ENCODE peak calls at places on chromosomes 11 and 22, in six cellular contexts. O is uterus, T is HCT116, R is IMR-90, E is body of pancreas, K is Peyer's patch. J is an unnamed sample.

GRCh38 chr11:68996376-68997123 is 15.8 kb upstream of the MRGPRD start:
- DNase-seq in E (no peak), R (no peak), K (no peak), T (no peak), O (no peak), J (no peak)

GRCh38 chr11:118694185-118694584 is 14.7 kb upstream of the TREH start:
- DNase-seq in R (no peak), K (no peak), E (no peak), T (no peak), O (no peak), J (no peak)

GRCh38 chr11:7906481-7906880 is 24.6 kb downstream of the OR10A6 start:
- DNase-seq in R (no peak), E (no peak), O (no peak), T (no peak), K (no peak), J (no peak)

GRCh38 chr11:17611503-17612220 is 64.6 kb downstream of the OTOG start:
- DNase-seq in K (no peak), E (no peak), O (no peak), T (no peak), R (no peak), J (no peak)

GRCh38 chr11:121389651-121390050 is 62.5 kb upstream of the SORL1 start:
- DNase-seq in O (no peak), E (peak), R (no peak), K (no peak), T (no peak), J (no peak)

GRCh38 chr22:39706406-39707150 is 136.0 kb downstream of the CACNA1I start:
- DNase-seq in R (no peak), E (no peak), K (no peak), O (no peak), T (no peak), J (no peak)

GRCh38 chr22:32528984-32529982 is 54.7 kb downstream of the FBXO7 start:
- DNase-seq in O (peak), R (peak), T (peak), E (peak), K (peak), J (peak)

GRCh38 chr11:99066609-99067008 is 45.9 kb downstream of the CNTN5 start:
- DNase-seq in R (no peak), O (no peak), K (no peak), E (no peak), T (no peak), J (no peak)

GRCh38 chr22:34722901-34723300 is 343.1 kb upstream of the ISX start:
- DNase-seq in R (no peak), O (no peak), E (no peak), K (no peak), T (no peak), J (no peak)

GRCh38 chr22:48353116-48353947 is 1474.3 kb downstream of the BRD1 start:
- DNase-seq in O (no peak), T (no peak), E (no peak), K (no peak), R (no peak), J (no peak)

GRCh38 chr11:8082391-8083087 is 1.5 kb downstream of the TUB start:
- DNase-seq in T (no peak), E (no peak), K (no peak), R (no peak), O (no peak), J (no peak)

GRCh38 chr11:45560935-45561330 is 104.5 kb downstream of the CHST1 start:
- DNase-seq in E (no peak), T (no peak), R (no peak), O (no peak), K (no peak), J (no peak)

GRCh38 chr22:25212337-25212736 is 7.1 kb upstream of the CRYBB2 start:
- DNase-seq in R (no peak), K (no peak), T (no peak), E (no peak), O (no peak), J (no peak)

GRCh38 chr11:69521461-69521860 is 40.0 kb downstream of the LINC01488 start:
- DNase-seq in E (no peak), R (no peak), O (no peak), K (no peak), T (no peak), J (no peak)

GRCh38 chr11:70243912-70244652 is 26.4 kb upstream of the PPFIA1 start:
- DNase-seq in O (no peak), T (no peak), R (no peak), K (no peak), E (no peak), J (peak)

GRCh38 chr11:74009675-74010305 is 905 bp upstream of the UCP3 start:
- DNase-seq in K (no peak), E (no peak), R (no peak), O (no peak), T (no peak), J (no peak)

GRCh38 chr11:74009230-74009547 is 304 bp upstream of the UCP3 start:
- DNase-seq in K (no peak), R (no peak), T (no peak), O (no peak), E (no peak), J (no peak)

GRCh38 chr11:74007691-74008372 is 1.1 kb downstream of the UCP3 start:
- DNase-seq in E (no peak), K (no peak), R (no peak), T (no peak), O (no peak), J (no peak)

GRCh38 chr11:74006743-74007304 is 2.1 kb downstream of the UCP3 start:
- DNase-seq in K (no peak), T (no peak), E (no peak), R (no peak), O (no peak), J (no peak)

DNA sequence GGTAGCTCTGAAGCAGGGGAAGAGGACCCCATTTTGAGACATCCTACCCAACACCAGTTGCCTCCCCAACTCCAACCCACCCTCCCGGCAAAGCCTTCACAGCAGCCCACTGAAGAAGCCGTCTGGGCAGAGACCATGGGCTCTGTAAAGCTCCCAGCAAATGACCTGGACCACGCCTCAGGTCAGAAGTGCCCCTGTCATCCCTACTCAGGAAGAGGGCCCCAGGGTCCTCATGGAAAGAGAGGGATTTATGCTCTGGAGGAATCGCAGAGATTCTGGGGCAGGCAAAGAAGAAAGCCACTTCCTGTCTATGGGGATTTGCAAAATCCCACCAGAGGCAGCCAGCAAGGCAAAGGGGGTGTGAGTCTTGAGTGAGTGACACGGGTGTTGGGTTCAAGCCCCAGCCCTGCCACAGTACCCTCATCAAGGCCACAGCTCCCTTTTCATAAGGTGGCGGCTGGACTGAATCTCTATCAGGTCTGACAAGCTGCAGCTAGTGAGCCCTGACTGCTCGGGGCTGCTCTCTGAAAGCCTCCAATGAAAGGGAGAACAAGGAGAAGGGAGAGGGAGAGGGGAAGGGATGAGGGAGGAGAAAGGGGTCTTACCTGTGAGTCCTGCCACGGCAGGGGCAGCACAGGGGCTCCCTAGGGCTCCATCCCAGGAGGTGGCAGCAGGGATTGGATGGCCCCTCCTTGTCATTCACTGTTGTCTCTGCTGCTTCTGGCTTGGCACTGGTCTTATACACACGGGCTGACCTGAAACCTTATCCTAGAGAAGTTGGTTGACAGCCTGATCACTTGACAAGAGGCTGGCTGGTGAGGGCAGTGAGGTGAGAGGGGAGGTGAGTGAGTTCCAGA is at the start of gene UCP3:
- DNase-seq in O (no peak), K (no peak), T (no peak), E (no peak), R (no peak), J (no peak)
- TF ChIP-seq POLR2A in O (no peak), K (no peak), T (no peak), E (no peak), R (no peak), J (no peak)

DNA sequence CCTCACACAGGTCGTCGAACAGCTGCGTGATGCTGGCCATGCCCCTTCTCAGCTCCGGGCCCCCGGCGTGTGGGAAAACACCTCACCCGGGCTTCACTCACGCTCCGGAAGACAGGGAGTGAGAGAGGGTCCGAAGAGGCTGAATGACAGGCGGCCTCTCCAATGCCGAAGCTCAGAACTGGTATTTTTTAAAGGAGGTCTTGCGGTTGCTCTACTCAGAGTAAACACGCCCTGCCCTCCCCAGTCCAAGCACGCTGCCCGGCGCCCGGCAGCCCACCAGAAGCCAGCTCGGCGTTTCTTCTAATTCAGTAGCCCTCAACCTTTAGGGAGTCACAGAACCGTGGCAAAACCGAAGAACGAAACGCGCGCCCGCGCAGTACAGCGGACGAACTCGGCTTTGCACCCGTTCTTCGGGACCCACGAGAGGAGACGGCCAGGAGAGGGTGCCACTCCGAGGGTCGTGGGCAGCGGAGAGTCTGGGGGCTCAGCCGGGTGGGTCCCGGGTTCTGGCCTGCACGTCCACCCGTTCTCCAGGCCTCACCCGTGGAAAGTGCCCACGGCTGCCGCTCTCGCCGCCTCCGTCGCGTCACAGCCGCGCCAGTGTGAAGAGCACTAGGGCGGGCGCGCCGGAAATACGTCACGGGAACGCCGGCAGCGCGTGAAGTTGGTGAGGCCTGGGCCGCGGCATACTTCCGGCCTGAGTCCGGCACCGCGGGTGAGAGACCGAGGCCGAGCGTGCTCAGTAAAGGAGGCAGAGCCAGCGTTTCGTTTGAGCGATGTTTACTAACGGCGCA is at the start of gene TUBGCP6:
- DNase-seq in E (peak), K (peak), O (peak), T (peak), R (peak), J (peak)
- TF ChIP-seq POLR2A in E (peak), K (peak), O (peak), T (peak), R (peak), J (peak)

GRCh38 chr22:29605236-29605850 is 1.9 kb downstream of the NF2 start:
- DNase-seq in R (no peak), E (no peak), T (no peak), O (no peak), K (no peak), J (no peak)

GRCh38 chr22:29600846-29601245 is 2.6 kb upstream of the NF2 start:
- DNase-seq in E (no peak), K (no peak), O (no peak), R (no peak), T (no peak), J (no peak)

GRCh38 chr22:29606320-29606719 is 2.9 kb downstream of the NF2 start:
- DNase-seq in O (no peak), K (no peak), T (no peak), E (no peak), R (no peak), J (no peak)

GRCh38 chr22:29607426-29607825 is 4.0 kb downstream of the NF2 start:
- DNase-seq in T (no peak), R (no peak), O (no peak), E (no peak), K (no peak), J (no peak)

DNA sequence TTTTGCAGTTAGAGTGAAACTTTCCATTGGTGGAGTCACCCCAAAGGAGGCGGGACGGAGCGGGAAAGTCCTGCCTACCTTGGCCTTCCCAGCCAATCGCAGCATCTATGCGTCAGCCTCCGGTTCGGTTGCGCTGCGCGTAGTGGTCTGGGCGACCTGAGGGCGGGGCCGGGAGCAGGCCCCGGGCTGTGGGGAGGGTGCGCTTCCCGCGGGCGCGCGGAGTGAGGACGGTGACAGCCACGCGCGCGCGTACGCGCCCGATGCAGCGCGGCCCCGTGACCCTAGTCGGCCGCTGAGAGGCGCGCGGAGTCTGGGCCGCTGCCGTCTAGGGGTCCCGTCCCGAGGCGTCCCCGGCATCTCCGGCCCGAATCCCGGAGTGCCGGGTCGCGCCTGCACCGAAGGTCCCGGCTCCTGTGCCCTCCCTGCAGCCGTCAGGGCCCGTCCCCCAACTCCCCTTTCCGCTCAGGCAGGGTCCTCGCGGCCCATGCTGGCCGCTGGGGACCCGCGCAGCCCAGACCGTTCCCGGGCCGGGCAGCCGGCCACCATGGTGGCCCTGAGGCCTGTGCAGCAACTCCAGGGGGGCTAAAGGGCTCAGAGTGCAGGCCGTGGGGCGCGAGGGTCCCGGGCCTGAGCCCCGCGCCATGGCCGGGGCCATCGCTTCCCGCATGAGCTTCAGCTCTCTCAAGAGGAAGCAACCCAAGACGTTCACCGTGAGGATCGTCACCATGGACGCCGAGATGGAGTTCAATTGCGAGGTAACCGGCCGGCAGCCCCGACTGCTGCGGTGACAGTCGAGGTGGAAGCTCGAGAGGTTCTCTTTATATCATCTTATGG is at the start of gene NF2:
- DNase-seq in O (peak), R (peak), E (peak), K (peak), T (peak), J (peak)
- TF ChIP-seq POLR2A in O (peak), R (no peak), E (peak), K (peak), T (peak), J (peak)

DNA sequence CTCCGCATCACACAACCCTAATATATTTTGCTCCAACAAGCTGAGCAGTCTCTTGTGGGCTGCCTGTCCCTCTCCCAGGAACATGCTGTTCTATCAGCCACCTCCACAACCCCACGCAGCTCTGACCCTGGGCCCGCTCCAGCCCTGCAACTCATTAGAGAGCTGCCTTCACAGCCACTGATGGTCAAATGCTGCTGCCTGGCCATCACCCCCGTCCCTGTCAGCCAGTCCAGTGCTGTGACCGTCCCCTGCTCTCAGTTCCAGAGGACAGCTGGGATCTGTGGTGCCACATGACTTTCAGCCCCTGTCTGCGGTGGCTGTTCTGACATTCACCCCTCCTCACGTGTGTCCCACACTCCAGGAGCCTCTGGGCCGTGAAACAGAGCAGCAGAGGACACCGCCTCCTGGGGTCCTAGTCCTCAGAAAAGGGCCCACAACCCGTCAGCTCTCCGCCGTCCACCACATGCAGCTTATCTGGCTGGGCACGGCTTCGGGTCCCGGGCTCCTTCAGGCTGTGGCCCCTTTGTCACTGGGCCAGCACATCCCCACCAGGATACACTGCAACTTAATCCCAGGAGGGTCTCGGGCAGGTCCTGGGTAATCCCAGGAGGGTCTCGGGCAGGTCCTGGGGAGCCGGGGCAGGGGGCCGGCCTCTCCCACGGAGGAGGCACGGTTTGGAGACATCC is 14.9 kb downstream of the CRELD2 start:
- DNase-seq in O (peak), E (no peak), K (no peak), R (no peak), T (no peak), J (no peak)
- TF ChIP-seq POLR2A in O (peak), E (no peak), K (peak), R (no peak), T (no peak), J (no peak)

GRCh38 chr11:65540290-65541092 is 15.6 kb downstream of the SCYL1 start:
- DNase-seq in E (peak), R (peak), O (peak), K (peak), T (peak), J (peak)

GRCh38 chr11:65541093-65542010 is 16.5 kb downstream of the SCYL1 start:
- DNase-seq in T (no peak), K (no peak), E (no peak), R (no peak), O (no peak), J (no peak)

GRCh38 chr11:65538915-65539374 is 14.1 kb downstream of the SCYL1 start:
- DNase-seq in T (no peak), E (no peak), R (no peak), K (no peak), O (no peak), J (no peak)

GRCh38 chr11:65538232-65538914 is 13.5 kb downstream of the SCYL1 start:
- DNase-seq in E (no peak), O (no peak), T (no peak), R (no peak), K (no peak), J (no peak)

GRCh38 chr11:65539401-65540289 is 14.8 kb downstream of the SCYL1 start:
- DNase-seq in E (peak), K (peak), O (no peak), T (peak), R (no peak), J (no peak)
- TF ChIP-seq POLR2A in E (peak), K (peak), O (no peak), T (peak), R (no peak), J (no peak)

GRCh38 chr11:77450227-77450626 is 23.7 kb downstream of the PAK1 start:
- DNase-seq in O (no peak), E (no peak), T (no peak), K (no peak), R (no peak), J (no peak)
- TF ChIP-seq POLR2A in O (no peak), E (no peak), T (no peak), K (no peak), R (no peak), J (no peak)